ENCODE peak calls at places on chromosome 21, in ten cellular contexts. P is activated CD4-positive, alpha-beta T cell treated with anti-CD3 and anti-CD28 coated beads, Interleukin-2, amount 50 U/mL, for 1 hour; L is right cardiac atrium; U is T-helper 2 cell; R is PC-3; Q is sciatic nerve; T is iPS-NIHi11; N is mesendoderm; O is T-helper 9 cell; S is amniotic stem cell. M is an unnamed sample.

GRCh38 chr21:43006874-43007208 is 32.5 kb downstream of the PKNOX1 start:
- DNase-seq in Q (no peak), N (no peak), P (no peak), U (no peak), L (no peak), S (no peak), O (no peak), T (no peak), R (no peak), M (no peak)

GRCh38 chr21:33202464-33203363 is 27.0 kb upstream of the IFNAR2 start:
- DNase-seq in U (no peak), S (no peak), R (no peak), T (no peak), N (no peak), O (no peak), Q (no peak), L (no peak), P (no peak), M (no peak)

GRCh38 chr21:17461014-17461413 is 51.8 kb upstream of the CXADR start:
- DNase-seq in N (no peak), S (no peak), Q (no peak), U (no peak), P (no peak), L (peak; percentile 57), O (no peak), T (no peak), R (peak; percentile 31), M (no peak)

GRCh38 chr21:34531399-34531798 is 19.4 kb upstream of the KCNE1 start:
- DNase-seq in S (no peak), T (no peak), R (no peak), U (no peak), Q (no peak), N (no peak), O (no peak), L (no peak), P (no peak), M (no peak)

GRCh38 chr21:43868461-43868860 is 3.4 kb downstream of the AGPAT3 start:
- DNase-seq in S (no peak), T (no peak), O (no peak), R (peak; percentile 60), L (no peak), N (no peak), P (no peak), Q (no peak), U (no peak), M (no peak)

GRCh38 chr21:35113064-35113463 is 64.0 kb upstream of the RUNX1 start:
- DNase-seq in P (no peak), T (no peak), N (no peak), O (no peak), Q (no peak), L (no peak), S (no peak), R (peak; percentile 63), U (no peak), M (no peak)

GRCh38 chr21:46507562-46507961 is 48.9 kb downstream of the DIP2A start:
- DNase-seq in U (no peak), Q (no peak), N (no peak), R (no peak), S (no peak), L (no peak), P (no peak), T (no peak), O (no peak), M (no peak)

GRCh38 chr21:32562426-32562825 is 22.9 kb downstream of the TCP10L start:
- DNase-seq in L (no peak), T (no peak), O (no peak), N (peak; percentile 65), Q (no peak), U (no peak), S (no peak), R (no peak), P (no peak), M (no peak)

GRCh38 chr21:41507521-41508414 is at the start of gene TMPRSS2:
- DNase-seq in P (no peak), Q (no peak), T (peak; percentile 74), S (no peak), N (peak; percentile 61), U (no peak), R (peak; percentile 68), O (no peak), L (no peak), M (peak; percentile 65)

GRCh38 chr21:41894922-41895557 is 15.9 kb upstream of the PRDM15 start:
- DNase-seq in P (no peak), L (no peak), Q (no peak), U (no peak), R (peak; percentile 85), S (peak; percentile 49), O (no peak), T (no peak), N (peak; percentile 18), M (no peak)

GRCh38 chr21:36185498-36185897 is 28.9 kb downstream of the DOP1B start:
- DNase-seq in T (no peak), R (no peak), Q (no peak), O (no peak), L (no peak), P (no peak), U (no peak), N (no peak), S (no peak), M (no peak)

M was measured in nephron progenitor cell.